ENCODE peak calls at places on chromosomes 7 and 10, in ten cellular contexts. Z, O, K, N, L, J, H, P, M and I are unnamed samples.

GRCh38 chr10:22633528-22633927 is 80.8 kb downstream of the PIP4K2A start:
- DNase-seq in J (no peak), K (no peak), H (no peak), N (no peak), Z (no peak), P (no peak), M (no peak), O (no peak), L (no peak), I (no peak)

GRCh38 chr7:107201795-107202450 is 33.1 kb downstream of the HBP1 start:
- DNase-seq in L (peak), O (peak), N (peak), P (no peak), H (no peak), M (peak), Z (peak), J (peak), K (peak), I (no peak)

GRCh38 chr7:101507791-101508252 is 121.3 kb downstream of the MYL10 start:
- DNase-seq in O (peak), J (peak), P (no peak), Z (peak), M (peak), H (no peak), N (no peak), L (peak), K (peak), I (peak)

GRCh38 chr7:12093365-12093764 is 117.7 kb upstream of the TMEM106B start:
- DNase-seq in K (no peak), Z (no peak), L (no peak), J (no peak), N (no peak), M (no peak), O (no peak), H (no peak), P (no peak), I (no peak)

GRCh38 chr7:104137971-104138370 is 69.8 kb downstream of the ORC5 start:
- DNase-seq in J (peak), L (no peak), Z (no peak), K (no peak), O (no peak), H (no peak), N (no peak), M (peak), P (no peak), I (peak)

GRCh38 chr7:19239951-19240350 is 94.7 kb upstream of the FERD3L start:
- DNase-seq in P (no peak), O (no peak), J (no peak), L (no peak), N (no peak), M (no peak), K (no peak), H (no peak), Z (no peak), I (no peak)

GRCh38 chr7:147279951-147280350 is 1163.3 kb downstream of the CNTNAP2 start:
- DNase-seq in O (no peak), M (no peak), L (no peak), Z (no peak), J (no peak), K (no peak), P (no peak), H (no peak), N (no peak), I (no peak)

GRCh38 chr10:132470306-132471124 is 67.1 kb upstream of the INPP5A start:
- DNase-seq in L (no peak), N (no peak), P (no peak), O (peak), J (peak), M (no peak), H (no peak), Z (no peak), K (no peak), I (no peak)

GRCh38 chr10:86653379-86653778 is 968 bp upstream of the OPN4 start:
- DNase-seq in K (no peak), H (peak), N (no peak), L (no peak), Z (no peak), O (no peak), J (no peak), M (no peak), P (peak), I (no peak)

GRCh38 chr10:88082391-88082790 is 219.0 kb downstream of the PTEN start:
- DNase-seq in P (no peak), L (no peak), M (no peak), H (no peak), Z (no peak), O (no peak), K (no peak), J (no peak), N (no peak), I (no peak)

GRCh38 chr7:18565337-18565736 is 69.8 kb downstream of the HDAC9 start:
- DNase-seq in H (no peak), L (no peak), O (no peak), M (no peak), N (no peak), K (no peak), J (no peak), Z (no peak), P (no peak), I (peak)

GRCh38 chr7:5086256-5086655 is 40.6 kb downstream of the RBAK start:
- DNase-seq in Z (no peak), H (peak), M (no peak), O (no peak), P (no peak), N (no peak), K (no peak), J (no peak), L (no peak), I (no peak)

GRCh38 chr7:43117842-43118241 is 5.4 kb downstream of the HECW1 start:
- DNase-seq in O (no peak), P (no peak), J (no peak), L (no peak), K (no peak), N (no peak), H (no peak), M (no peak), Z (no peak), I (no peak)

GRCh38 chr7:45239486-45239885 is 81.9 kb downstream of the RAMP3 start:
- DNase-seq in H (peak), P (no peak), Z (no peak), O (no peak), M (no peak), J (peak), L (no peak), K (no peak), N (no peak), I (peak)

GRCh38 chr10:128274938-128275337 is 148.7 kb upstream of the MKI67 start:
- DNase-seq in M (no peak), H (no peak), Z (no peak), J (peak), N (no peak), P (no peak), O (no peak), L (no peak), K (no peak), I (peak)

GRCh38 chr10:62978417-62978955 is 154.6 kb upstream of the NRBF2 start:
- DNase-seq in K (no peak), M (no peak), O (no peak), H (no peak), Z (no peak), L (no peak), P (no peak), J (no peak), N (no peak), I (no peak)

GRCh38 chr10:72637398-72637857 is 11.5 kb upstream of the MICU1 start:
- DNase-seq in H (no peak), O (no peak), J (peak), P (no peak), K (peak), M (no peak), N (no peak), L (peak), Z (no peak), I (peak)

GRCh38 chr10:23338155-23338828 is 6.3 kb downstream of the C10orf67 start:
- DNase-seq in O (no peak), K (peak), J (no peak), H (no peak), Z (no peak), M (peak), P (no peak), N (no peak), L (no peak), I (peak)

GRCh38 chr10:33001908-33002492 is 44.0 kb upstream of the ITGB1 start:
- DNase-seq in P (no peak), L (no peak), O (no peak), M (no peak), K (peak), N (no peak), H (no peak), Z (no peak), J (no peak), I (no peak)

GRCh38 chr7:105084581-105084980 is 70.6 kb downstream of the KMT2E start:
- DNase-seq in J (no peak), O (no peak), P (no peak), M (no peak), Z (no peak), N (no peak), H (no peak), K (no peak), L (no peak), I (no peak)

GRCh38 chr10:77247076-77247561 is 390.5 kb downstream of the KCNMA1 start:
- DNase-seq in M (no peak), O (no peak), J (no peak), K (peak), P (no peak), Z (no peak), H (no peak), N (no peak), L (peak), I (peak)

GRCh38 chr10:133185916-133186315 is 25.9 kb downstream of the KNDC1 start:
- DNase-seq in Z (no peak), H (no peak), N (no peak), L (no peak), O (peak), M (no peak), K (no peak), P (no peak), J (no peak), I (no peak)

GRCh38 chr7:108093903-108094302 is 36.3 kb downstream of the LAMB4 start:
- DNase-seq in O (no peak), Z (no peak), P (no peak), N (no peak), K (no peak), H (no peak), L (no peak), M (no peak), J (no peak), I (peak)

GRCh38 chr7:28686418-28686800 is 271.7 kb downstream of the TRIL start:
- DNase-seq in M (peak), K (peak), O (peak), P (no peak), Z (peak), N (no peak), J (no peak), L (no peak), H (no peak), I (peak)

GRCh38 chr10:97196213-97197029 is 10.7 kb upstream of the SLIT1 start:
- DNase-seq in J (peak), L (peak), O (peak), N (peak), P (no peak), Z (peak), M (peak), H (no peak), K (peak), I (peak)

GRCh38 chr10:101889256-101890210 is 45.9 kb upstream of the KCNIP2 start:
- DNase-seq in O (peak), J (peak), L (peak), H (peak), M (peak), N (peak), K (peak), Z (peak), P (no peak), I (peak)

GRCh38 chr7:158512869-158513268 is 74.8 kb downstream of the PTPRN2 start:
- DNase-seq in K (no peak), L (no peak), H (no peak), J (no peak), Z (no peak), O (no peak), N (no peak), M (no peak), P (no peak), I (no peak)

GRCh38 chr7:137886266-137886665 is 39.5 kb upstream of the DGKI start:
- DNase-seq in N (no peak), J (peak), P (no peak), L (no peak), Z (no peak), O (no peak), M (no peak), H (no peak), K (no peak), I (no peak)

GRCh38 chr7:24826662-24827020 is 69.4 kb upstream of the GSDME start:
- DNase-seq in M (no peak), O (no peak), H (no peak), J (no peak), L (no peak), N (no peak), P (no peak), K (no peak), Z (no peak), I (no peak)

GRCh38 chr10:50739618-50740350 is at the start of gene ASAH2B:
- DNase-seq in H (peak), P (peak), O (peak), K (peak), N (peak), M (peak), Z (peak), J (peak), L (peak), I (peak)

GRCh38 chr7:40793132-40793531 is 658.3 kb downstream of the SUGCT start:
- DNase-seq in Z (no peak), J (no peak), L (no peak), P (no peak), K (no peak), M (no peak), N (no peak), O (no peak), H (no peak), I (peak)

GRCh38 chr7:2757361-2757903 is 69.4 kb downstream of the AMZ1 start:
- DNase-seq in P (no peak), Z (no peak), L (no peak), M (no peak), J (no peak), O (no peak), N (no peak), H (peak), K (peak), I (peak)

GRCh38 chr10:77290528-77291155 is 347.0 kb downstream of the KCNMA1 start:
- DNase-seq in M (no peak), K (peak), L (no peak), N (no peak), P (no peak), O (no peak), J (no peak), Z (no peak), H (no peak), I (peak)

GRCh38 chr7:159027091-159027802 is 117.4 kb downstream of the VIPR2 start:
- DNase-seq in Z (no peak), K (peak), O (no peak), J (no peak), N (no peak), P (peak), L (peak), H (peak), M (peak), I (no peak)

GRCh38 chr7:34191041-34191440 is 285.7 kb downstream of the BMPER start:
- DNase-seq in N (no peak), M (no peak), H (no peak), Z (no peak), K (no peak), P (no peak), O (no peak), J (no peak), L (no peak), I (no peak)

GRCh38 chr10:2928219-2928840 is 139.0 kb upstream of the PFKP start:
- DNase-seq in L (peak), K (peak), N (peak), P (no peak), J (peak), H (no peak), Z (peak), M (peak), O (peak), I (peak)
- TF ChIP-seq CTCF in L (peak), K (peak), N (peak), P (peak), J (peak), H (no peak), Z (peak), M (peak), O (peak), I (peak)

GRCh38 chr10:60170250-60170649 is 219.4 kb downstream of the ANK3 start:
- DNase-seq in M (no peak), J (no peak), Z (no peak), K (peak), L (no peak), P (no peak), H (no peak), N (no peak), O (no peak), I (no peak)
- TF ChIP-seq CTCF in M (no peak), J (no peak), Z (no peak), K (no peak), L (no peak), P (no peak), H (no peak), N (no peak), O (no peak), I (no peak)

DNA sequence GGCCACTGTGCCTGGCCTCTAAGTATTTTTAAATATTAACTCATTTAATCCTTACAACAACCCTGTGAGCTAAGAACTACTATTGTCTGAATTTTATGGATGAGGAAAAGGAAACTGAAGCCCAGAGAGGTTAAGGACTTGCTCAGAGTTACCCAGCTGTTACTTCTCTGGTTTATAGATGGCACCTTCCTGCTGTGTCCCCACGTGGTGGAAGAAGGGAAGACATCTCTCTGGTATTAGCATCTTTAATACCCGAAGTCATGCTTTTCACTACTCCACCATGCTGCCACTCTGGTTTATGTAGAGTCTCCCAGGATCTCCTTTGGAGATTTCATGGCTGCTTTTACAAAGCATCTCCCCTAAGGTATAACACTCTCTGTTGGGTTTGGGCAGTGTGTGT is 105.5 kb upstream of the MKLN1 start:
- DNase-seq in J (no peak), H (no peak), N (no peak), P (no peak), O (no peak), M (no peak), Z (no peak), L (no peak), K (no peak), I (no peak)
- TF ChIP-seq CTCF in J (no peak), H (no peak), N (no peak), P (no peak), O (no peak), M (no peak), Z (no peak), L (no peak), K (no peak), I (no peak)

DNA sequence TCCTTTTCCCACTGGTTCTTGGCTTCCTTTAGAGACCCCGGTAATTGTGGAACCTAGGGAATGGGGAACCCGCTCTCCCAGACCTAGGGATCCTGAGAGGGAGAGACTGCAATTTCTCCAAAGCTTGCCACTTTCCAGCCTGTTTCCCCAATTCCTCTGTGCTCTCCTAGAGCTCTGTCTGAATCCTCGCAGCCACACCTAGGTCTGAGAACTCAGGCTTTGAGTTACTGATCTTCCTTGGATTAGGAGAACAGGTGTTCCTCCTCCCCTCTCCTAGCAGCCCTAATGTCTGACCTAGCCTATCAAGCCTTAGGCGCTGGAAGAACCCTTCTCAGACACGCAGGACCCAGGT is 20.0 kb downstream of the WNT8B start:
- DNase-seq in P (no peak), N (no peak), Z (no peak), M (no peak), J (no peak), O (no peak), K (no peak), H (no peak), L (no peak), I (no peak)
- TF ChIP-seq CTCF in P (no peak), N (peak), Z (peak), M (no peak), J (no peak), O (peak), K (peak), H (peak), L (no peak), I (no peak)

DNA sequence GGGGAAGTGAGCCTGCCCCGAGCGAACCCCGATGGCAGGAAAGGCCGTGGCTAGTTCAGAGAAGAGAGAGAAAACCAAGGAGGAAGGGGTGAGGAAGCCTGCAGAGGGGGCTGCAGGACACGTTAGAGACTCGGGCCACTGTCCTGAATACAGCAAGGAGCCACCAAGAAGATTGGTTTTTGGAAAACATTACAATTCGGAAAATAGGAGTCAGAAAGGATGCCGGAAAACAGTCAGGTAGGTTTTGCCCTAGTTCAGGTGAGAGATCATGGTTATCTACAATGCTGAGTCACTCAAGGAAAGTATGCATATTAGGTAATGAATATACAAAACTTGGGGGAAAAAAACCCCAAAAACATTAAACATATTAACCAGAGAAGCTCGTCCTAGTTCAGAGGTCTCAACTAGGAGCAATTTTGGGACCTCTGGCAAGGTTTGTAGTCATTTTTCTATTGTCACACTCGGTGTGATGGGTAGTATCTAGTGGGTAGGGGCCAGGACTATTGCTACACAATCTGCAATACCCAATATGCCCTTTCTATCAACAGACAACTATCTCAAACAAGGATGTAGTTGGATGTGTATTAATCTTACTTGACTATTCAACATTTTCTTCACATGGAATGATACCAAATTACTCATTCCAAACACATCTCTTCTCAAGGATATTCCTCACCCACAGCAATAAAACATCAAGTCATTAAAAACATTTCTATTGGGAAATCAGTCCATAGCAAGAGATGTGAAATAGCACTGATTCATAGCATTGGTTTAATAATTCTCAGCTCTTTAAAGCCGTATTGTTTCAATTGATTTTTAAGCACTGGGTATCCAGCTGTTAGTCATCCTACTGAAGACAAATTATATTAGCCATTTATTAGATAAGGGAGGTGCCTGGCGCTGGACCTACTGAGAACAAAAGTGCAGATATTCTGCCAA is 74.4 kb upstream of the RSU1 start:
- DNase-seq in Z (peak), P (peak), K (peak), O (peak), M (peak), J (peak), L (peak), N (peak), H (peak), I (peak)
- TF ChIP-seq CTCF in Z (peak), P (peak), K (no peak), O (peak), M (peak), J (peak), L (no peak), N (peak), H (no peak), I (peak)

GRCh38 chr10:125337510-125337909 is 177.1 kb upstream of the CTBP2 start:
- DNase-seq in N (no peak), L (no peak), Z (peak), O (no peak), H (no peak), K (no peak), J (no peak), M (no peak), P (no peak), I (no peak)
- TF ChIP-seq CTCF in N (no peak), L (no peak), Z (peak), O (no peak), H (no peak), K (no peak), J (no peak), M (peak), P (no peak), I (no peak)